ENCODE peak calls at places on chromosome 16, in nine cellular contexts. I is CD8-positive, alpha-beta memory T cell; A is WTC11; R is mucosa of descending colon; M is AG09319; S is NCI-H1092 treated with DMSO at 0.1 percent for 48 hours; U is GM10248; E is stromal cell of bone marrow; Q is fibroblast of pulmonary artery. P is an unnamed sample.
A peak's percentile ranks its signal among the peaks of the same experiment; 100 is the strongest.

GRCh38 chr16:47413041-47413440 is 47.8 kb downstream of the ITFG1 start:
- DNase-seq in I (no peak), A (no peak), R (no peak), M (no peak), S (no peak), U (no peak), E (no peak), Q (no peak), P (no peak)

GRCh38 chr16:14658063-14658462 is 25.3 kb downstream of the BFAR start:
- DNase-seq in I (no peak), A (no peak), R (no peak), M (no peak), S (no peak), U (peak; percentile 48), E (no peak), Q (peak; percentile 23), P (peak; percentile 49)

GRCh38 chr16:67565470-67566100 is 3.3 kb downstream of the CTCF start:
- DNase-seq in I (no peak), A (no peak), R (no peak), M (no peak), S (no peak), U (no peak), E (no peak), Q (no peak), P (no peak)

GRCh38 chr16:23847938-23848337 is 12.2 kb downstream of the PRKCB start:
- DNase-seq in I (peak; percentile 68), A (no peak), R (no peak), M (no peak), S (no peak), U (no peak), E (no peak), Q (no peak), P (no peak)

GRCh38 chr16:11474617-11475291 is 112.0 kb downstream of the LITAF start:
- DNase-seq in I (no peak), A (no peak), R (no peak), M (no peak), S (no peak), U (no peak), E (no peak), Q (no peak), P (no peak)

GRCh38 chr16:87145181-87146176 is 171.7 kb downstream of the C16orf95 start:
- DNase-seq in I (no peak), A (no peak), R (no peak), M (no peak), S (no peak), U (no peak), E (no peak), Q (peak; percentile 54), P (peak; percentile 98)

GRCh38 chr16:61412562-61412961 is 623.7 kb downstream of the CDH8 start:
- DNase-seq in I (no peak), A (no peak), R (no peak), M (no peak), S (no peak), U (no peak), E (no peak), Q (no peak), P (no peak)

GRCh38 chr16:15484662-15485061 is 50.3 kb downstream of the BMERB1 start:
- DNase-seq in I (no peak), A (no peak), R (no peak), M (no peak), S (no peak), U (no peak), E (no peak), Q (peak; percentile 42), P (no peak)

GRCh38 chr16:3467920-3468319 is 24.4 kb downstream of the NAA60 start:
- DNase-seq in I (no peak), A (no peak), R (no peak), M (no peak), S (no peak), U (no peak), E (no peak), Q (peak; percentile 36), P (peak; percentile 46)

GRCh38 chr16:48044117-48044516 is 111.7 kb downstream of the ABCC12 start:
- DNase-seq in I (no peak), A (no peak), R (no peak), M (no peak), S (no peak), U (no peak), E (no peak), Q (no peak), P (no peak)

GRCh38 chr16:49924078-49924477 is 68.2 kb upstream of the ZNF423 start:
- DNase-seq in I (no peak), A (no peak), R (no peak), M (no peak), S (no peak), U (no peak), E (no peak), Q (no peak), P (peak; percentile 19)